ENCODE peak calls at places on chromosomes 4 and X, in six cellular contexts. Z, N, F, M, U and A are unnamed samples.

GRCh38 chr4:113784497-113785254 is 23.1 kb upstream of the CAMK2D start:
- DNase-seq in Z (no peak), N (no peak), F (no peak), M (no peak), U (no peak), A (no peak)

GRCh38 chrX:9352683-9353430 is 112.0 kb upstream of the TBL1X start:
- DNase-seq in Z (no peak), N (no peak), F (peak), M (no peak), U (no peak), A (no peak)

GRCh38 chrX:16838202-16839066 is 31.7 kb downstream of the RBBP7 start:
- DNase-seq in Z (no peak), N (no peak), F (no peak), M (no peak), U (no peak), A (no peak)

GRCh38 chr4:4825431-4825830 is 34.0 kb upstream of the MSX1 start:
- DNase-seq in Z (no peak), N (no peak), F (no peak), M (no peak), U (no peak), A (no peak)

GRCh38 chrX:155215443-155216178 is 649 bp upstream of the VBP1 start:
- DNase-seq in Z (no peak), N (no peak), F (no peak), M (no peak), U (no peak), A (no peak)

GRCh38 chrX:69238153-69238959 is 73.1 kb upstream of the PJA1 start:
- DNase-seq in Z (no peak), N (no peak), F (peak), M (no peak), U (no peak), A (no peak)

GRCh38 chr4:67871867-67872266 is 11.9 kb downstream of the TMPRSS11D start:
- DNase-seq in Z (no peak), N (no peak), F (no peak), M (no peak), U (no peak), A (no peak)

GRCh38 chr4:25792200-25792791 is 70.5 kb downstream of the SEL1L3 start:
- DNase-seq in Z (peak), N (peak), F (peak), M (no peak), U (no peak), A (peak)

GRCh38 chr4:85409251-85409650 is 65.7 kb upstream of the ARHGAP24 start:
- DNase-seq in Z (no peak), N (no peak), F (no peak), M (no peak), U (no peak), A (no peak)

GRCh38 chr4:145195167-145195952 is 15.0 kb upstream of the OTUD4 start:
- DNase-seq in Z (no peak), N (no peak), F (no peak), M (no peak), U (no peak), A (no peak)

GRCh38 chrX:78759081-78759480 is 11.6 kb downstream of the LPAR4 start:
- DNase-seq in Z (no peak), N (no peak), F (no peak), M (no peak), U (no peak), A (no peak)

GRCh38 chrX:65463550-65463949 is 71.0 kb downstream of the LAS1L start:
- DNase-seq in Z (peak), N (no peak), F (no peak), M (no peak), U (no peak), A (no peak)

GRCh38 chrX:119685225-119686066 is 7.5 kb downstream of the SEPTIN6 start:
- DNase-seq in Z (no peak), N (no peak), F (peak), M (no peak), U (no peak), A (no peak)

GRCh38 chr4:159455675-159456235 is 352.9 kb downstream of the RAPGEF2 start:
- DNase-seq in Z (peak), N (no peak), F (peak), M (no peak), U (no peak), A (peak)

GRCh38 chr4:186563761-186564160 is 8.4 kb upstream of the MTNR1A start:
- DNase-seq in Z (no peak), N (no peak), F (no peak), M (no peak), U (no peak), A (no peak)

GRCh38 chr4:1404573-1405248 is 1.5 kb downstream of the NKX1-1 start:
- DNase-seq in Z (peak), N (no peak), F (no peak), M (no peak), U (no peak), A (peak)

GRCh38 chrX:16971694-16972093 is 25.2 kb downstream of the REPS2 start:
- DNase-seq in Z (no peak), N (no peak), F (no peak), M (no peak), U (no peak), A (no peak)

GRCh38 chr4:177546745-177547144 is 104.5 kb upstream of the AGA start:
- DNase-seq in Z (no peak), N (no peak), F (no peak), M (no peak), U (no peak), A (no peak)

GRCh38 chr4:178244785-178245184 is 802.5 kb upstream of the AGA start:
- DNase-seq in Z (no peak), N (no peak), F (no peak), M (no peak), U (no peak), A (no peak)

GRCh38 chrX:53447441-53447840 is 13.3 kb upstream of the HSD17B10 start:
- DNase-seq in Z (no peak), N (no peak), F (peak), M (no peak), U (no peak), A (no peak)

GRCh38 chr4:118942465-118942864 is 53.8 kb downstream of the SYNPO2 start:
- DNase-seq in Z (no peak), N (no peak), F (no peak), M (no peak), U (no peak), A (no peak)

GRCh38 chrX:45667666-45668065 is 467.0 kb upstream of the DIPK2B start:
- DNase-seq in Z (no peak), N (no peak), F (no peak), M (no peak), U (no peak), A (no peak)

GRCh38 chr4:107279729-107280128 is 243.6 kb upstream of the DKK2 start:
- DNase-seq in Z (no peak), N (no peak), F (no peak), M (no peak), U (no peak), A (no peak)

DNA sequence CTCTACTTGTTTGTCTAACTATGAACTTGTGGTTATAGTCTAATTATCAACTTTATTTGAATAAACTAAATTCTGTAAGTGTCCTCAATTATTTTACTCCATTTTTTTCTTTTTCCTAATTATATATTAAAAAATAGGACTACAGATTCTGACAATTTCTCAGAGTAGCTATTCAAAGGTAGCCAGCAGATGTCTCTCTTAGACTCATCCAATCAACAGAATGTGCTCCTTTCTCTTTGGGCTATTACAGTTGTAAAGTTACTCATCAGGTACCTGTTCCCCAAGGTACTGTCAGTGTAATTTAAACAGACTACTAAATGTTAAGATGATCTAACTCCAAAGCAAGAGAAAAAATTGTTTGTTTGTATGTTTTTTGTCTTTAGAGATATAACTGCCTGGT is 248.6 kb downstream of the PCDH18 start:
- DNase-seq in Z (no peak), N (no peak), F (no peak), M (no peak), U (no peak), A (no peak)
- TF ChIP-seq CTCF in Z (peak), N (no peak), F (no peak), M (no peak), U (no peak), A (peak)

GRCh38 chrX:109841869-109842579 is 109.0 kb upstream of the ACSL4 start:
- DNase-seq in Z (no peak), N (no peak), F (no peak), M (no peak), U (no peak), A (no peak)

GRCh38 chrX:109845996-109846395 is 112.9 kb upstream of the ACSL4 start:
- DNase-seq in Z (no peak), N (no peak), F (no peak), M (no peak), U (no peak), A (no peak)

GRCh38 chrX:109841257-109841656 is 108.2 kb upstream of the ACSL4 start:
- DNase-seq in Z (no peak), N (no peak), F (no peak), M (no peak), U (no peak), A (no peak)

GRCh38 chrX:109842611-109843010 is 109.6 kb upstream of the ACSL4 start:
- DNase-seq in Z (no peak), N (no peak), F (no peak), M (no peak), U (no peak), A (no peak)

GRCh38 chrX:109843963-109844751 is 111.1 kb upstream of the ACSL4 start:
- DNase-seq in Z (no peak), N (no peak), F (peak), M (no peak), U (no peak), A (no peak)
- H3K27ac ChIP-seq in Z (no peak), N (no peak), F (no peak), M (no peak), U (no peak), A (no peak)

GRCh38 chr4:124333466-124333865 is 379.1 kb downstream of the ANKRD50 start:
- DNase-seq in Z (no peak), N (no peak), F (no peak), M (no peak), U (no peak), A (no peak)

GRCh38 chr4:124337874-124338273 is 374.7 kb downstream of the ANKRD50 start:
- DNase-seq in Z (no peak), N (peak), F (peak), M (no peak), U (no peak), A (no peak)

GRCh38 chr4:124330045-124330444 is 382.5 kb downstream of the ANKRD50 start:
- DNase-seq in Z (no peak), N (no peak), F (no peak), M (no peak), U (no peak), A (no peak)

GRCh38 chr4:124329134-124329533 is 383.4 kb downstream of the ANKRD50 start:
- DNase-seq in Z (no peak), N (no peak), F (no peak), M (no peak), U (no peak), A (no peak)

GRCh38 chr4:124334119-124334518 is 378.4 kb downstream of the ANKRD50 start:
- DNase-seq in Z (peak), N (no peak), F (peak), M (no peak), U (no peak), A (peak)
- TF ChIP-seq CTCF in Z (peak), N (peak), F (peak), M (no peak), U (peak), A (peak)

GRCh38 chrX:63656871-63657580 is 128.0 kb downstream of the ARHGEF9 start:
- DNase-seq in Z (no peak), N (no peak), F (no peak), M (no peak), U (no peak), A (no peak)
- H3K27ac ChIP-seq in Z (no peak), N (no peak), F (no peak), M (no peak), U (no peak), A (no peak)

GRCh38 chr4:158209825-158210807 is at the start of gene TMEM144:
- DNase-seq in Z (peak), N (peak), F (peak), M (peak), U (peak), A (peak)
- TF ChIP-seq CTCF in Z (peak), N (no peak), F (peak), M (no peak), U (no peak), A (peak)

GRCh38 chrX:150049647-150050046 is 111.4 kb upstream of the EOLA2 start:
- DNase-seq in Z (no peak), N (no peak), F (no peak), M (no peak), U (no peak), A (no peak)

GRCh38 chrX:150038977-150039599 is 100.8 kb upstream of the EOLA2 start:
- DNase-seq in Z (no peak), N (no peak), F (no peak), M (no peak), U (no peak), A (no peak)

GRCh38 chrX:150047818-150048217 is 109.5 kb upstream of the EOLA2 start:
- DNase-seq in Z (no peak), N (no peak), F (no peak), M (no peak), U (no peak), A (no peak)

GRCh38 chrX:150041208-150041607 is 102.9 kb upstream of the EOLA2 start:
- DNase-seq in Z (no peak), N (no peak), F (no peak), M (no peak), U (no peak), A (no peak)

GRCh38 chrX:150044556-150044955 is 106.3 kb upstream of the EOLA2 start:
- DNase-seq in Z (no peak), N (no peak), F (no peak), M (no peak), U (no peak), A (no peak)
- H3K27ac ChIP-seq in Z (no peak), N (no peak), F (no peak), M (no peak), U (no peak), A (no peak)

GRCh38 chr4:121900132-121900983 is 30.1 kb upstream of the BBS7 start:
- DNase-seq in Z (peak), N (no peak), F (peak), M (peak), U (no peak), A (peak)

GRCh38 chr4:121898150-121898549 is 27.9 kb upstream of the BBS7 start:
- DNase-seq in Z (peak), N (no peak), F (no peak), M (peak), U (no peak), A (peak)
- TF ChIP-seq CTCF in Z (no peak), N (no peak), F (no peak), M (no peak), U (no peak), A (peak)